ENCODE peak calls at places on chromosomes 11 and 22, in eight cellular contexts. One of them, this sample, is unnamed.

GRCh38 chr22:50209893-50210292 is 9.1 kb downstream of the SELENOO start:
- DNase-seq in tibial artery: peak
- DNase-seq in thyroid gland: peak
- DNase-seq in PC-9: peak
- DNase-seq in Peyer's patch: peak
- DNase-seq in body of pancreas: peak
- DNase-seq in psoas muscle: peak
- DNase-seq in esophagus squamous epithelium: no peak
- DNase-seq in this sample: no peak

GRCh38 chr11:8091671-8092070 is 10.7 kb downstream of the TUB start:
- DNase-seq in tibial artery: no peak
- DNase-seq in thyroid gland: no peak
- DNase-seq in body of pancreas: no peak
- DNase-seq in PC-9: no peak
- DNase-seq in esophagus squamous epithelium: no peak
- DNase-seq in Peyer's patch: no peak
- DNase-seq in psoas muscle: no peak
- DNase-seq in this sample: no peak

GRCh38 chr11:9838229-9838628 is 174.4 kb downstream of the SWAP70 start:
- DNase-seq in esophagus squamous epithelium: no peak
- DNase-seq in PC-9: no peak
- DNase-seq in thyroid gland: no peak
- DNase-seq in psoas muscle: no peak
- DNase-seq in Peyer's patch: no peak
- DNase-seq in tibial artery: no peak
- DNase-seq in body of pancreas: no peak
- DNase-seq in this sample: no peak

GRCh38 chr11:2148253-2149000 is 9.2 kb upstream of the IGF2 start:
- DNase-seq in esophagus squamous epithelium: no peak
- DNase-seq in psoas muscle: no peak
- DNase-seq in tibial artery: no peak
- DNase-seq in thyroid gland: no peak
- DNase-seq in PC-9: no peak
- DNase-seq in Peyer's patch: no peak
- DNase-seq in body of pancreas: no peak
- DNase-seq in this sample: no peak

GRCh38 chr11:67368621-67369020 is 4.8 kb downstream of the CLCF1 start:
- DNase-seq in PC-9: no peak
- DNase-seq in body of pancreas: no peak
- DNase-seq in Peyer's patch: no peak
- DNase-seq in tibial artery: no peak
- DNase-seq in thyroid gland: no peak
- DNase-seq in esophagus squamous epithelium: no peak
- DNase-seq in psoas muscle: no peak
- DNase-seq in this sample: no peak

GRCh38 chr11:15707971-15708370 is 593.2 kb downstream of the INSC start:
- DNase-seq in esophagus squamous epithelium: no peak
- DNase-seq in tibial artery: peak
- DNase-seq in psoas muscle: peak
- DNase-seq in thyroid gland: peak
- DNase-seq in PC-9: peak
- DNase-seq in body of pancreas: peak
- DNase-seq in Peyer's patch: no peak
- DNase-seq in this sample: no peak

GRCh38 chr11:126628790-126629621 is 273.5 kb downstream of the ST3GAL4 start:
- DNase-seq in body of pancreas: no peak
- DNase-seq in PC-9: no peak
- DNase-seq in esophagus squamous epithelium: no peak
- DNase-seq in Peyer's patch: no peak
- DNase-seq in psoas muscle: no peak
- DNase-seq in tibial artery: no peak
- DNase-seq in thyroid gland: no peak
- DNase-seq in this sample: no peak

GRCh38 chr22:39215430-39216142 is 29.2 kb downstream of the PDGFB start:
- DNase-seq in psoas muscle: no peak
- DNase-seq in body of pancreas: no peak
- DNase-seq in thyroid gland: no peak
- DNase-seq in esophagus squamous epithelium: no peak
- DNase-seq in PC-9: no peak
- DNase-seq in Peyer's patch: peak
- DNase-seq in tibial artery: no peak
- DNase-seq in this sample: peak

GRCh38 chr22:21942407-21942895 is 10.2 kb downstream of the PPM1F start:
- DNase-seq in tibial artery: peak
- DNase-seq in esophagus squamous epithelium: no peak
- DNase-seq in PC-9: peak
- DNase-seq in body of pancreas: peak
- DNase-seq in Peyer's patch: peak
- DNase-seq in psoas muscle: peak
- DNase-seq in thyroid gland: peak
- DNase-seq in this sample: no peak

GRCh38 chr11:88414385-88414861 is 76.9 kb upstream of the CTSC start:
- DNase-seq in psoas muscle: no peak
- DNase-seq in Peyer's patch: no peak
- DNase-seq in body of pancreas: peak
- DNase-seq in thyroid gland: peak
- DNase-seq in PC-9: peak
- DNase-seq in tibial artery: peak
- DNase-seq in esophagus squamous epithelium: no peak
- DNase-seq in this sample: no peak

GRCh38 chr11:64396079-64396591 is 37.2 kb downstream of the RPS6KA4 start:
- DNase-seq in psoas muscle: no peak
- DNase-seq in body of pancreas: no peak
- DNase-seq in esophagus squamous epithelium: no peak
- DNase-seq in Peyer's patch: no peak
- DNase-seq in tibial artery: no peak
- DNase-seq in thyroid gland: no peak
- DNase-seq in PC-9: no peak
- DNase-seq in this sample: no peak

GRCh38 chr11:62552465-62552782 is 5.8 kb upstream of the AHNAK start:
- DNase-seq in body of pancreas: no peak
- DNase-seq in Peyer's patch: no peak
- DNase-seq in psoas muscle: peak
- DNase-seq in PC-9: peak
- DNase-seq in thyroid gland: no peak
- DNase-seq in esophagus squamous epithelium: no peak
- DNase-seq in tibial artery: no peak
- DNase-seq in this sample: no peak

GRCh38 chr11:57427692-57428082 is 766 bp upstream of the SLC43A3 start:
- DNase-seq in Peyer's patch: no peak
- DNase-seq in esophagus squamous epithelium: no peak
- DNase-seq in thyroid gland: peak
- DNase-seq in psoas muscle: peak
- DNase-seq in body of pancreas: peak
- DNase-seq in tibial artery: peak
- DNase-seq in PC-9: no peak
- DNase-seq in this sample: no peak

GRCh38 chr11:80524330-80524729 is 1083.5 kb upstream of the TENM4 start:
- DNase-seq in esophagus squamous epithelium: no peak
- DNase-seq in PC-9: no peak
- DNase-seq in Peyer's patch: no peak
- DNase-seq in thyroid gland: no peak
- DNase-seq in body of pancreas: no peak
- DNase-seq in psoas muscle: no peak
- DNase-seq in tibial artery: no peak
- DNase-seq in this sample: no peak

GRCh38 chr22:30507670-30508069 is 2.2 kb upstream of the SEC14L4 start:
- DNase-seq in esophagus squamous epithelium: no peak
- DNase-seq in PC-9: no peak
- DNase-seq in body of pancreas: no peak
- DNase-seq in tibial artery: no peak
- DNase-seq in Peyer's patch: no peak
- DNase-seq in thyroid gland: no peak
- DNase-seq in psoas muscle: no peak
- DNase-seq in this sample: no peak

GRCh38 chr22:35611200-35611890 is 5.8 kb downstream of the MB start:
- DNase-seq in thyroid gland: no peak
- DNase-seq in esophagus squamous epithelium: no peak
- DNase-seq in tibial artery: no peak
- DNase-seq in psoas muscle: no peak
- DNase-seq in body of pancreas: no peak
- DNase-seq in Peyer's patch: no peak
- DNase-seq in PC-9: no peak
- DNase-seq in this sample: no peak

GRCh38 chr22:35610741-35611140 is 6.4 kb downstream of the MB start:
- DNase-seq in PC-9: no peak
- DNase-seq in body of pancreas: no peak
- DNase-seq in thyroid gland: no peak
- DNase-seq in Peyer's patch: no peak
- DNase-seq in psoas muscle: no peak
- DNase-seq in tibial artery: no peak
- DNase-seq in esophagus squamous epithelium: no peak
- DNase-seq in this sample: no peak

GRCh38 chr22:35612903-35613302 is 4.2 kb downstream of the MB start:
- DNase-seq in psoas muscle: peak
- DNase-seq in tibial artery: no peak
- DNase-seq in Peyer's patch: no peak
- DNase-seq in esophagus squamous epithelium: no peak
- DNase-seq in body of pancreas: no peak
- DNase-seq in PC-9: no peak
- DNase-seq in thyroid gland: no peak
- DNase-seq in this sample: no peak

GRCh38 chr22:35609761-35610160 is 7.4 kb downstream of the MB start:
- DNase-seq in Peyer's patch: no peak
- DNase-seq in esophagus squamous epithelium: no peak
- DNase-seq in thyroid gland: no peak
- DNase-seq in psoas muscle: no peak
- DNase-seq in PC-9: no peak
- DNase-seq in body of pancreas: no peak
- DNase-seq in tibial artery: no peak
- DNase-seq in this sample: no peak

GRCh38 chr22:35611891-35612576 is 5.1 kb downstream of the MB start:
- DNase-seq in tibial artery: no peak
- DNase-seq in body of pancreas: no peak
- DNase-seq in thyroid gland: no peak
- DNase-seq in PC-9: no peak
- DNase-seq in psoas muscle: peak
- DNase-seq in esophagus squamous epithelium: no peak
- DNase-seq in Peyer's patch: no peak
- DNase-seq in this sample: no peak
- TF ChIP-seq CTCF in tibial artery: no peak
- TF ChIP-seq CTCF in body of pancreas: no peak
- TF ChIP-seq CTCF in thyroid gland: no peak
- TF ChIP-seq CTCF in PC-9: no peak
- TF ChIP-seq CTCF in psoas muscle: no peak
- TF ChIP-seq CTCF in esophagus squamous epithelium: no peak
- TF ChIP-seq CTCF in Peyer's patch: no peak
- TF ChIP-seq CTCF in this sample: no peak

GRCh38 chr11:83168756-83169155 is 11.8 kb downstream of the PCF11 start:
- DNase-seq in thyroid gland: no peak
- DNase-seq in Peyer's patch: no peak
- DNase-seq in tibial artery: no peak
- DNase-seq in psoas muscle: no peak
- DNase-seq in esophagus squamous epithelium: no peak
- DNase-seq in body of pancreas: no peak
- DNase-seq in PC-9: no peak
- DNase-seq in this sample: no peak
- H3K27ac ChIP-seq in thyroid gland: no peak
- H3K27ac ChIP-seq in Peyer's patch: no peak
- H3K27ac ChIP-seq in tibial artery: no peak
- H3K27ac ChIP-seq in psoas muscle: no peak
- H3K27ac ChIP-seq in esophagus squamous epithelium: no peak
- H3K27ac ChIP-seq in body of pancreas: no peak
- H3K27ac ChIP-seq in PC-9: no peak
- H3K27ac ChIP-seq in this sample: no peak

GRCh38 chr11:76316726-76317125 is 64.2 kb downstream of the THAP12 start:
- DNase-seq in PC-9: no peak
- DNase-seq in tibial artery: no peak
- DNase-seq in Peyer's patch: no peak
- DNase-seq in thyroid gland: no peak
- DNase-seq in body of pancreas: no peak
- DNase-seq in psoas muscle: no peak
- DNase-seq in esophagus squamous epithelium: no peak
- DNase-seq in this sample: no peak

GRCh38 chr11:76313271-76313670 is 67.7 kb downstream of the THAP12 start:
- DNase-seq in PC-9: no peak
- DNase-seq in Peyer's patch: no peak
- DNase-seq in psoas muscle: no peak
- DNase-seq in body of pancreas: no peak
- DNase-seq in tibial artery: no peak
- DNase-seq in thyroid gland: no peak
- DNase-seq in esophagus squamous epithelium: no peak
- DNase-seq in this sample: no peak

GRCh38 chr11:76315182-76315853 is 65.6 kb downstream of the THAP12 start:
- DNase-seq in PC-9: no peak
- DNase-seq in thyroid gland: no peak
- DNase-seq in psoas muscle: no peak
- DNase-seq in esophagus squamous epithelium: no peak
- DNase-seq in body of pancreas: no peak
- DNase-seq in tibial artery: no peak
- DNase-seq in Peyer's patch: no peak
- DNase-seq in this sample: no peak

GRCh38 chr11:76313913-76314740 is 66.8 kb downstream of the THAP12 start:
- DNase-seq in thyroid gland: no peak
- DNase-seq in PC-9: no peak
- DNase-seq in psoas muscle: peak
- DNase-seq in tibial artery: no peak
- DNase-seq in body of pancreas: no peak
- DNase-seq in Peyer's patch: no peak
- DNase-seq in esophagus squamous epithelium: no peak
- DNase-seq in this sample: no peak

GRCh38 chr11:76314741-76315090 is 66.2 kb downstream of the THAP12 start:
- DNase-seq in thyroid gland: no peak
- DNase-seq in body of pancreas: no peak
- DNase-seq in tibial artery: no peak
- DNase-seq in Peyer's patch: no peak
- DNase-seq in psoas muscle: no peak
- DNase-seq in esophagus squamous epithelium: no peak
- DNase-seq in PC-9: no peak
- DNase-seq in this sample: no peak
- H3K4me3 ChIP-seq in thyroid gland: no peak
- H3K4me3 ChIP-seq in body of pancreas: no peak
- H3K4me3 ChIP-seq in tibial artery: no peak
- H3K4me3 ChIP-seq in Peyer's patch: no peak
- H3K4me3 ChIP-seq in psoas muscle: no peak
- H3K4me3 ChIP-seq in esophagus squamous epithelium: no peak
- H3K4me3 ChIP-seq in PC-9: no peak
- H3K4me3 ChIP-seq in this sample: no peak

DNA sequence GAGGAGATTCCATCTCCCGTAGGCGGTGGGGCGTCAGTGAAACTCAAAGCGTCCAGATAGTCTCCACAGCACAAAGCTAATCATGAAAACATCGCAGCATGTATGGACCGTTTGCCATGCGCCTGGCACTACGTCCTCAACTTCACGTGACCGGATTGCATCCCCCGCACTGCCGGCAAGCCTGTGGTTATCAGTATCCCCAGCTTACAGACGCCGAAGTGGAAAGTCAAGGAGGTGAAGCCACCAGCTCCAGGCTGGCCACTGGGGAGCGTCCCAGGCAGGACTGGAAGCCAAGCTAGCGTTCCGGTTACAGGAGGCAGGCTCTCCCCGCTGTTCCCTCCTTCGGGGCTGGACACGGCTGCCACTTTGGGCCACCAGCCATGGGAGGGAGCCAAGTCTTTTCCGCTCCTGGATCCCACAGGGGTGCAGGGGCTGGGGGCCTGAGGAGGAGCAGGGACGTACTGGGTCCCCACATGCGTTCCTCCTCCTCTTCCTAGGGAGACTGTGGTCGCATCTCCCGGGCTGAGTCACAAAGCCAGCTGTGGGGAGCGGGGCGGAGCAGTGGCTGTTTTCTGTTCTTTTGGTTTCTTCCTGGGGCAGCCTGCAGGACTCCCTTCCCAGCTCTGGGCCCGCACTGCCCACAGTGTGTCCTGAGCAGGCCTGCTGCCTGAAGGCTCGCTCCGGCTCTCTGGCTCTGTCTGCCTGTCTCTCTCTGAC is 4.3 kb upstream of the OSBPL5 start:
- DNase-seq in tibial artery: peak
- DNase-seq in Peyer's patch: peak
- DNase-seq in psoas muscle: peak
- DNase-seq in esophagus squamous epithelium: no peak
- DNase-seq in thyroid gland: no peak
- DNase-seq in PC-9: peak
- DNase-seq in body of pancreas: peak
- DNase-seq in this sample: peak
- TF ChIP-seq CTCF in tibial artery: no peak
- TF ChIP-seq CTCF in Peyer's patch: no peak
- TF ChIP-seq CTCF in psoas muscle: peak
- TF ChIP-seq CTCF in esophagus squamous epithelium: no peak
- TF ChIP-seq CTCF in thyroid gland: no peak
- TF ChIP-seq CTCF in PC-9: no peak
- TF ChIP-seq CTCF in body of pancreas: no peak
- TF ChIP-seq CTCF in this sample: no peak

This sample was measured in RWPE2.